ENCODE peak calls at places on chromosome 22, in six cellular contexts. W is IMR-90, S is gastrocnemius medialis, E is sigmoid colon, D is DND-41, V is fibroblast of lung. F is an unnamed sample. For H3K36me3, the result is how much of the 10 kb centered on the place peaks cover.

GRCh38 chr22:43109921-43110443 is 568 bp upstream of the BIK start:
- DNase-seq in V (no peak), D (no peak), S (no peak), E (no peak), W (no peak), F (no peak)

GRCh38 chr22:49097966-49098365 is 729.7 kb downstream of the BRD1 start:
- DNase-seq in V (no peak), D (no peak), S (no peak), E (no peak), W (no peak), F (no peak)

GRCh38 chr22:26273011-26273675 is 103.9 kb downstream of the SEZ6L start:
- DNase-seq in V (no peak), E (no peak), D (no peak), S (no peak), W (no peak), F (no peak)

GRCh38 chr22:33405194-33405593 is 347.0 kb upstream of the SYN3 start:
- DNase-seq in D (no peak), E (no peak), W (no peak), S (no peak), V (no peak), F (no peak)

GRCh38 chr22:50304528-50305392 is 2.7 kb downstream of the PLXNB2 start:
- DNase-seq in V (peak), S (peak), W (no peak), D (no peak), E (peak), F (no peak)

GRCh38 chr22:37843746-37844089 is 416 bp downstream of the ANKRD54 start:
- DNase-seq in S (no peak), D (peak), V (no peak), E (peak), W (peak), F (no peak)

GRCh38 chr22:22935546-22936157 is 48.0 kb downstream of the IGLL5 start:
- DNase-seq in E (no peak), V (no peak), D (no peak), W (no peak), S (no peak), F (peak)

GRCh38 chr22:43878831-43879550 is 12.8 kb downstream of the PNPLA5 start:
- DNase-seq in S (no peak), E (peak), D (no peak), W (no peak), V (no peak), F (no peak)

GRCh38 chr22:17910561-17911311 is 113.6 kb downstream of the MICAL3 start:
- DNase-seq in E (peak), D (no peak), V (peak), S (peak), W (peak), F (no peak)

GRCh38 chr22:42294034-42294985 is 23.9 kb upstream of the TCF20 start:
- DNase-seq in S (no peak), W (peak), D (peak), E (no peak), V (peak), F (no peak)

GRCh38 chr22:37726240-37726887 is 29.5 kb downstream of the TRIOBP start:
- DNase-seq in S (no peak), D (no peak), E (no peak), W (peak), V (no peak), F (no peak)

GRCh38 chr22:50030315-50031188 is 18.0 kb upstream of the IL17REL start:
- DNase-seq in D (peak), W (peak), E (peak), S (peak), V (peak), F (peak)

GRCh38 chr22:29668681-29669080 is 51.1 kb upstream of the CABP7 start:
- DNase-seq in E (no peak), W (no peak), S (no peak), D (no peak), V (no peak), F (no peak)

GRCh38 chr22:44505796-44506354 is 7.8 kb upstream of the RTL6 start:
- DNase-seq in W (no peak), V (no peak), D (no peak), S (no peak), E (no peak), F (no peak)

GRCh38 chr22:27686534-27686933 is 115.0 kb downstream of the MN1 start:
- DNase-seq in W (peak), S (peak), D (no peak), V (peak), E (peak), F (no peak)

GRCh38 chr22:49364398-49364797 is 463.3 kb downstream of the BRD1 start:
- DNase-seq in S (no peak), V (no peak), E (no peak), W (no peak), D (no peak), F (no peak)

GRCh38 chr22:44026630-44027511 is 2.8 kb downstream of the PARVB start:
- DNase-seq in E (peak), D (no peak), V (peak), S (peak), W (peak), F (peak)

GRCh38 chr22:40834628-40835027 is 15.5 kb upstream of the SLC25A17 start:
- DNase-seq in D (no peak), S (no peak), E (no peak), W (no peak), V (no peak), F (no peak)

GRCh38 chr22:41919357-41920224 is 4.7 kb upstream of the SHISA8 start:
- DNase-seq in S (no peak), V (peak), D (no peak), W (peak), E (no peak), F (peak)

GRCh38 chr22:31124811-31125465 is 2.2 kb downstream of the INPP5J start:
- DNase-seq in V (no peak), E (no peak), W (no peak), D (no peak), S (no peak), F (no peak)

DNA sequence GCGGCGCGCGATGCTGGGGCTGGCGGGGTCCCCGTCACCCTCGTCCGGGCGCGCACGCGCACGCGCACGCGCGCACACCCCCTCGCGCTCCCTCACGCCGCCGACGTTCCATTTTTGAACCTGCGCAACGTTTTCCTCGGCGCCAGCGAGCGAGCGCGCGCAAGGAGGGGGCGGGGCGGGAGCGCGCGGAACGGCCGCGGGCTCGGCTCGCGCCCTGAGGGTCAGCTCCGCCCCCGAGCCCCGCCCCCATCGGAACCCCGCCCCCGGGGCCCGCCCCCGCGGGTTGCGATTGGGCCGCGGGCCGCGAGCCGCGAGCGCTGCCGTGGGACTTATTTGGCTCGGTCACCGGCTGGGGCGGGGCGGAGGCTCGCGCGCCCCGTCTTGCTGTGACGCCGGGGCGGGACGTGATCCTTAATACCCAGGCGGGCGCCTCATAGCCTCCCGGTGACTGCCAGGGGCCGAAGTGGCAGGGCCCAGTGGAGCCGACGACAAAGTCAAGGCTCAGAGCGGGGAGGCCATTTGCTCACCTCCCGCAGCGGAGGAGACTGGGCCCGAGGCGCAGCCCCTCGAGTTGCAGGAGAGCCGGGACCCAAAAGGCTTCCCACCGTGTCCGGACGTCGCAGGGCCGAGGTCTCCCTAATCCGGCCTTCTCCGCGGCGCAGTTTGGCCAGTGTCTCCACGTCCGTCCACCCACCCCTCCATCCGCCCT is at the start of gene CBX7:
- DNase-seq in D (peak), V (peak), E (peak), W (peak), S (peak), F (peak)
- H3K4me3 ChIP-seq in D (peak), V (peak), E (peak), W (peak), S (peak), F (peak)

GRCh38 chr22:45905326-45905923 is 71.5 kb downstream of the WNT7B start:
- DNase-seq in E (no peak), D (no peak), W (no peak), S (no peak), V (no peak), F (no peak)

GRCh38 chr22:45906946-45907345 is 70.0 kb downstream of the WNT7B start:
- DNase-seq in D (no peak), E (no peak), S (no peak), W (no peak), V (no peak), F (no peak)

GRCh38 chr22:45907996-45908395 is 69.0 kb downstream of the WNT7B start:
- DNase-seq in E (no peak), S (no peak), V (no peak), D (no peak), W (no peak), F (no peak)

GRCh38 chr22:45907378-45907777 is 69.6 kb downstream of the WNT7B start:
- DNase-seq in V (no peak), E (no peak), W (no peak), D (no peak), S (no peak), F (no peak)

DNA sequence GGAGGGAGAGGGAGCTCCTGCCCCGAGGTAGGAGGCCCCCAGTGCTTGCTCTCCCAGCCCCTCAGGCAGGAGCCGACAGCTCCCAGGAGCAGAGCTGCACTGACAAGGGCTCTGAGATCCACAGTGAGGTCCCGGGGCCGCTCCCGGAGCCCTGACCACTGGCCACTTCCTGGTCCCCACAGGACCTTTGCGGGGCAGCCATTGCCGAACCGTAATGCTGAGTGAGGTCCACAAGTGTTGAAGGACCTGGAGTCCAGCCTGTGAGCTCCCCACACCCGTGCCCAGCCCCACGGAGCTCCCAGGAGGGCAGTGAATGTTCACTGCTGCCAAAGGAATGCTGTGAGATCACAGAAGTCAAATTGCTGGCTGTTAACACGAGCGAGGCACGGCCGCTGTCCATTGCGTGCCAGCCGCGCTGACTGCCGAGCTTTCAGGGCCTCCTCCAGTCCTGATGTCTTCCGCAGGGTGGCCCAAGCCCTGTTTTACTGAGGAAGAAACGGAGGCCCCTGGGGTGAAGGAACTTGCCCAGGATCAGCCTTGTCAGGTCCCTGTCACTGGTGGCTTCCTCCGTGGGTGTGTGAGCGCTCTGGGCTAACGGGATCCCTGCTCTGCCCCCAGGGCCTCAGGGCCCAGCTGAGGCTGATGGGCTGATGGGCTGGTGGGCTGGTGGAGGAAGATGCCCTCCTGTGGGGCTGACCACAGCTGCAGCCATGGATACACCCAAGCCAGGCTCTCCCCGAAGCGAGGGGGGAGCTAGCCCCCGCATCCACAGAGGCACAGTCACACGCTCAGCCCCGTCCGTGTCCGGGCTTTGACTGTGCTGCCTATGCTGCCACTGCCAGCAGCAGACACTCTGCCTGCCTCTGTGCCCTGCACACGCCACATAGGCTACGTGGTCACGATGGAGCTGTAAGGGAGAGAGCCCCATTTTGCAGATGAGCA is 70.8 kb downstream of the WNT7B start:
- DNase-seq in W (peak), S (no peak), D (no peak), V (peak), E (no peak), F (no peak)
- TF ChIP-seq CTCF in W (peak), S (no peak), D (no peak), V (no peak), E (no peak), F (no peak)

GRCh38 chr22:21758465-21758864 is 22.9 kb upstream of the YPEL1 start:
- DNase-seq in V (no peak), E (no peak), D (no peak), W (no peak), S (no peak), F (no peak)
- H3K36me3 ChIP-seq in V (under half), E (half or more), D (half or more), W (under half), S (under half), F (under half)

DNA sequence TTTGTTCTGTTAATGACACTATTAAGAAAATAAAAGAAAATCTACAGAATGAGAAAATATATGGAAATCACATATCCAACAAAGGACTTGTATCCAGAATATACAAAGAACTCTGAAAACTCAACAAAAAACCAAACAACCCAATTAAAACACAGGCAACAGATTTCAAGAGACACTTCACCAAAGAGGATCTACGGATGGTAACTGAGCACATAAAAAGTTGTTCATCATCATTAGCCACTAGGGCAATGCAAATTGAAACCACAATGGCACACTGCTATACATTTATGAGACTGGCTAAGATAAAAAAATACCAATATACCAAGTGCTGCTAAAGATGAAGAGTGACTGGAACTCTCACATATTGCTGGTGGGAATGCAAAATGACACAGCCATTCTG is 34.5 kb upstream of the SLC25A1 start:
- DNase-seq in S (no peak), E (no peak), V (no peak), W (no peak), D (no peak), F (no peak)
- H3K4me3 ChIP-seq in S (no peak), E (no peak), V (no peak), W (no peak), D (no peak), F (no peak)

DNA sequence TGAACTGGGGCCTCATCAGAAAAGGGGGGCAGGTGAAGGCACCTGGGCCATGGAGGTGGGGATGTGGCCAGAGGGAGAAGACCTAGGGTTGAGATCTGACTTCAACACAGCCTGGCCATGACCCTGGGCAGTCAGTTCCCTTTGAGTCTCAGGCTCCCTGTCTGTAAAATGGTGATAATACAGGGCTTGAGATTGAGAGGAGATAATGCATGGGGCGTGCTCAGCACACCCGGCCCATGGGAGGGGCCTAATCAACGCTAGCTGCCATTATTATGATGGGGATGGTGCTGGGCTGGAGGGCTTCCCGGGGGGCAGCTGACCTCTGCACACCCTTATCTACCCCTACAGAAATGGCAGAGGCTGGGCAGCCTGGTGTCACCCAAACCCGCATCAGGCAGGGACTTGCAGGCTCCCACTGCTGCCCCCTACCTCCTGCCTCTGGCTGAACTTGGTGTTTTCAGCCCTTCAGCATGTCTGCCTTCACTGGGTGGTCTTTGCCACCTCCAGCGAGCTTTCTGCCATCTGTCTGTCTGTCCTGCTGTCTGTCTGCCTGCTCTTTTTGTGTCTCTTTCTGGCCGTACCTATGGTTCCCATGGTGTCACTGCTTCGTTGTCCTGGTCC is 84.5 kb downstream of the CACNA1I start:
- DNase-seq in D (no peak), S (no peak), E (no peak), V (no peak), W (no peak), F (no peak)
- TF ChIP-seq CTCF in D (peak), S (no peak), E (no peak), V (no peak), W (no peak), F (peak)

GRCh38 chr22:46110215-46110614 is 40.1 kb upstream of the PPARA start:
- DNase-seq in S (peak), D (no peak), V (peak), E (peak), W (peak), F (no peak)
- H3K36me3 ChIP-seq in S (under half), D (half or more), V (half or more), E (under half), W (half or more), F (under half)

DNA sequence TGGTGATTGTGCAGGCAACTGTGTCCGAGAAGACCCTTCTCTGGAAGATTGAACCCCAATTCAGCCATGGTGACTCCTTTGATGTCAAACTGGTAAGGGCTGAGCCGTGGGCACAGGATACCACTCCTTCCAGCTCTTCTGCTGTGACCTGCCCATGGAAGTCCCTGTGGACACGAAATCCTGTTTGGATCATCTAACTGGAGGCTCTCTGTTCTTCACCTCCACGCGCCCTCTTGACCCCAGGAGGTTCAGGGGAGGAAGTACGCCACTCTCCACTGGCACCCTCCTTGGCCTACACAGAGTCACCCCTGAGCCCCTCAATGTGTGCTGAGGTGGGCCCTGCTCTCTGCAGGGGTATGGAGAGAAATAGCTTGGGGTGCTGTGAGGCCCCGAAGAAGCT is 810 bp downstream of the ISX start:
- DNase-seq in E (no peak), W (no peak), V (no peak), D (no peak), S (no peak), F (no peak)
- H3K4me3 ChIP-seq in E (peak), W (no peak), V (no peak), D (no peak), S (no peak), F (no peak)

DNA sequence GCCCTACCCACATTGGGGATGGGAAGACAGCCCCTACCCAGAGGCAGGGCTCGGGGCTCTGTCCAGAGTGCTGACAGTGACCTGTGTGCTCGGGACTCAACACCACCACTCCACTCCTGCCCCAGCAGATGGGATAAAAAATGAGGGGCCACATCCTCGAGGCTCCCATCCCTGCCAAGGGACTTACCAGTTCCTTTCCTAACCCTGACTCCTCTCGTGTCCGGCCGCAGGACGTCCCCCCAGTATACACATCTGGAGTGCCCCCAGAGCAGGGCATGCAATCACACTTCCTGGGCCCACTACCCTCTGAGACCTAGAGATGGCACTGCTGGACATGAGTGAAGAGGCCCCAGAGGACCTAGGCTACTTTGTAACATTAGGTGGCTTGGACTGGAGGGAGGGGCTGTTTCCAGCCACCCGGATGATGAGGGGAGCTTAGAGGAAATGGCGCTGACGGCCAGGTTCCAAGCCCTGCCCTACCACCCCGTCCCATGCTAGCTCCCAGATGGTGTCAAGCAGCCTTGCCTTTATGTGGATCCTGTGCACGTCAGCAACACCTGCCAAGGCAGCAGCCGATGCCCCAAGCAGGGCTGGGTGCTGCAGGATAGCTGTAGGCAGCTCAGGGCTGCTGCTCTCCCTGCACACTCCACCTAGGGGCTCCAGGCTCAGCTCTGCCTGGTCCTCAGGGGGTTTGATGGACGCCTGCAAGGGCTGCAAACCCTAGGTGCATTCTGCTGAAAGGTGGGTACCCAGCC is 86.6 kb downstream of the DGCR2 start:
- DNase-seq in D (peak), V (no peak), S (no peak), W (no peak), E (no peak), F (no peak)
- TF ChIP-seq CTCF in D (no peak), V (no peak), S (no peak), W (no peak), E (no peak), F (no peak)